ENCODE peak calls at places on chromosomes 13 and 19, in five cellular contexts. B is SK-N-SH, P is H1, X is transverse colon, J is upper lobe of left lung. O is an unnamed sample.

GRCh38 chr13:50267917-50268316 is 252.7 kb downstream of the KCNRG start:
- DNase-seq in J (no peak), B (no peak), P (no peak), X (no peak), O (no peak)

GRCh38 chr13:90968510-90968909 is 379.0 kb upstream of the MIR17HG start:
- DNase-seq in J (no peak), P (peak; percentile 23), B (peak; percentile 38), X (no peak), O (no peak)

GRCh38 chr19:41541990-41542584 is 33.9 kb upstream of the CEACAM21 start:
- DNase-seq in B (peak; percentile 34), J (no peak), P (no peak), X (peak; percentile 74), O (peak; percentile 83)

GRCh38 chr13:93226623-93227279 is at the start of gene GPC6:
- DNase-seq in X (peak; percentile 18), B (peak; percentile 80), J (peak; percentile 77), P (no peak), O (no peak)

GRCh38 chr13:37306778-37307544 is 201.5 kb upstream of the CSNK1A1L start:
- DNase-seq in B (no peak), J (no peak), P (no peak), X (no peak), O (no peak)

GRCh38 chr19:13503570-13504235 is 2.6 kb downstream of the CACNA1A start:
- DNase-seq in B (no peak), P (no peak), J (no peak), X (no peak), O (no peak)

GRCh38 chr19:6227941-6228325 is 51.8 kb downstream of the MLLT1 start:
- DNase-seq in X (no peak), J (no peak), P (no peak), B (no peak), O (no peak)

GRCh38 chr19:48877900-48878218 is 5.6 kb downstream of the PPP1R15A start:
- DNase-seq in J (no peak), P (no peak), X (no peak), B (no peak), O (no peak)

GRCh38 chr13:81874253-81874652 is 1533.3 kb upstream of the SPRY2 start:
- DNase-seq in J (no peak), B (no peak), P (no peak), X (no peak), O (no peak)

GRCh38 chr13:76754414-76754813 is 131.8 kb downstream of the KCTD12 start:
- DNase-seq in P (no peak), J (no peak), B (no peak), X (no peak), O (no peak)

GRCh38 chr19:29965529-29965928 is 23.5 kb downstream of the URI1 start:
- DNase-seq in B (no peak), P (no peak), X (no peak), J (no peak), O (no peak)

GRCh38 chr13:75173457-75174356 is 308.3 kb downstream of the TBC1D4 start:
- DNase-seq in B (no peak), P (no peak), J (no peak), X (no peak), O (no peak)

GRCh38 chr19:51703655-51704515 is 10.8 kb downstream of the SPACA6 start:
- DNase-seq in X (peak; percentile 98), P (peak; percentile 75), J (peak; percentile 100), B (peak; percentile 99), O (peak; percentile 99)

GRCh38 chr13:109699628-109700071 is 86.7 kb downstream of the IRS2 start:
- DNase-seq in B (no peak), P (no peak), J (no peak), X (no peak), O (no peak)

GRCh38 chr19:10368101-10368803 is 12.1 kb downstream of the TYK2 start:
- DNase-seq in B (peak; percentile 44), J (no peak), X (no peak), P (no peak), O (no peak)

GRCh38 chr13:90531744-90532143 is 815.7 kb upstream of the MIR17HG start:
- DNase-seq in B (no peak), X (no peak), P (no peak), J (no peak), O (no peak)

GRCh38 chr19:35963514-35963913 is 27.3 kb downstream of the LRFN3 start:
- DNase-seq in B (no peak), X (no peak), P (no peak), J (no peak), O (no peak)

GRCh38 chr13:58081301-58081820 is 449.8 kb downstream of the PCDH17 start:
- DNase-seq in X (no peak), B (no peak), P (no peak), J (no peak), O (no peak)

GRCh38 chr19:15432018-15432494 is 13.3 kb upstream of the AKAP8L start:
- DNase-seq in X (no peak), P (no peak), B (peak; percentile 71), J (no peak), O (peak; percentile 64)

GRCh38 chr13:93307166-93307565 is 80.6 kb downstream of the GPC6 start:
- DNase-seq in X (no peak), B (no peak), P (no peak), J (no peak), O (no peak)

GRCh38 chr19:38735257-38735686 is 9.0 kb downstream of the CAPN12 start:
- DNase-seq in B (peak; percentile 81), P (no peak), X (peak; percentile 73), J (peak; percentile 77), O (no peak)

GRCh38 chr13:68056816-68057710 is 826.9 kb upstream of the PCDH9 start:
- DNase-seq in X (peak; percentile 32), J (no peak), P (no peak), B (no peak), O (no peak)

GRCh38 chr19:33641261-33641660 is 19.5 kb downstream of the CHST8 start:
- DNase-seq in X (no peak), J (no peak), P (no peak), B (no peak), O (peak; percentile 69)

GRCh38 chr19:43591904-43592772 is 3.8 kb downstream of the IRGQ start:
- DNase-seq in B (no peak), X (no peak), P (no peak), J (peak; percentile 85), O (no peak)

GRCh38 chr13:28324181-28324789 is 170.6 kb downstream of the FLT1 start:
- DNase-seq in P (peak; percentile 51), B (peak; percentile 74), J (no peak), X (peak; percentile 55), O (no peak)

GRCh38 chr19:17322854-17323253 is 11.8 kb downstream of the ANO8 start:
- DNase-seq in B (peak; percentile 47), X (no peak), P (no peak), J (no peak), O (no peak)
- H3K27me3 ChIP-seq in B (no peaks in the 10 kb centered on the region), X (no peaks in the 10 kb centered on the region), P (no peaks in the 10 kb centered on the region), J (no peaks in the 10 kb centered on the region), O (no peaks in the 10 kb centered on the region)

GRCh38 chr19:46785054-46785979 is 3.1 kb downstream of the SLC1A5 start:
- DNase-seq in P (no peak), X (no peak), J (no peak), B (no peak), O (no peak)
- H3K4me3 ChIP-seq in P (peak overlapping the region; percentile 78), X (peak overlapping the region; percentile 85), J (peak overlapping the region; percentile 73), B (peak overlapping the region; percentile 95), O (peak overlapping the region; percentile 95)

GRCh38 chr13:46168341-46168740 is 13.6 kb downstream of the LCP1 start:
- DNase-seq in J (peak; percentile 24), P (no peak), B (no peak), X (peak; percentile 28), O (no peak)
- TF ChIP-seq POLR2AphosphoS5 in J (peak; percentile 24), P (no peak), B (no peak), X (no peak), O (no peak)

DNA sequence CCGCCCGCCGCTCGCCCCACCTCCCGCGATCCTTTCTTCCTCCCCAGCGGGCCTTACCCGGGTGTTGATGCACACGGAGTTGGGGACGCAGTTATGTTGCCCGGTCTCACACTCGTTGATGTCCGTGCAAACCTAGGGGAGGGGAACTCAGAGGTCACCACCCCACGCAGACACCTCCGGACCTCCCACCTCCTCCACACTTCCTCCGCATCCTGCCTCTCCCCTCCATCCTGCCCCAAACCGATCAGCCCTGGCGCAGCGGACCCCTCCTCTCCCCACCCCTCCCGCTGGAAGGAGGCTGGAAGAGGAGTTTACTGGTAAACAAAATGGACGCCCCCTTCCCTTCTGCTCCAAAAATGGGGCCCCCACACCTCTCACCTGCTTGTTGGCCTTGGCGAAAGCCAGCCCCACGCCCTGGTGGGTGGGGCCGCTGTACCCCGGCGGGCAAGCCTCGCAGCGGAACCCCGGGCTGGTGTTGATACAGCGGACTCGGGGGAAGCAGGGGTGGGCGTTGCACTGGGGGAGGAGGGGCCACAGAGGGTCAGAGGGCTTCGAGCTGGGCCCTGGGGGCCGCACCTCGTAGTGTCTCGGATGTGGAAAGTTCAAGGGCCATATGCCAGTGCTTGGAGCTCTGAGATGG is 2.2 kb downstream of the COMP start:
- DNase-seq in J (peak; percentile 68), B (no peak), X (no peak), P (no peak), O (no peak)
- H3K27me3 ChIP-seq in J (peaks cover 2% of the 10 kb centered on the region), B (peaks cover 62% of the 10 kb centered on the region), X (peaks cover 87% of the 10 kb centered on the region), P (peaks cover 98% of the 10 kb centered on the region), O (peaks cover 82% of the 10 kb centered on the region)

GRCh38 chr13:49097374-49097773 is 121.7 kb downstream of the FNDC3A start:
- DNase-seq in P (no peak), J (no peak), B (no peak), X (no peak), O (no peak)
- H3K4me3 ChIP-seq in P (no peak overlapping the region), J (no peak overlapping the region), B (no peak overlapping the region), X (no peak overlapping the region), O (no peak overlapping the region)

GRCh38 chr19:2428756-2429711 is 1.6 kb upstream of the TIMM13 start:
- DNase-seq in B (no peak), P (no peak), J (peak; percentile 84), X (no peak), O (no peak)

GRCh38 chr19:2426661-2427322 is 594 bp downstream of the TIMM13 start:
- DNase-seq in X (peak; percentile 53), B (peak; percentile 94), J (peak; percentile 86), P (no peak), O (no peak)

GRCh38 chr19:2427323-2428026 is at the start of gene TIMM13:
- DNase-seq in P (peak; percentile 95), B (peak; percentile 97), J (peak; percentile 100), X (peak; percentile 97), O (peak; percentile 97)

GRCh38 chr19:2429917-2430570 is 2.7 kb upstream of the TIMM13 start:
- DNase-seq in B (no peak), P (no peak), J (peak; percentile 78), X (no peak), O (no peak)

DNA sequence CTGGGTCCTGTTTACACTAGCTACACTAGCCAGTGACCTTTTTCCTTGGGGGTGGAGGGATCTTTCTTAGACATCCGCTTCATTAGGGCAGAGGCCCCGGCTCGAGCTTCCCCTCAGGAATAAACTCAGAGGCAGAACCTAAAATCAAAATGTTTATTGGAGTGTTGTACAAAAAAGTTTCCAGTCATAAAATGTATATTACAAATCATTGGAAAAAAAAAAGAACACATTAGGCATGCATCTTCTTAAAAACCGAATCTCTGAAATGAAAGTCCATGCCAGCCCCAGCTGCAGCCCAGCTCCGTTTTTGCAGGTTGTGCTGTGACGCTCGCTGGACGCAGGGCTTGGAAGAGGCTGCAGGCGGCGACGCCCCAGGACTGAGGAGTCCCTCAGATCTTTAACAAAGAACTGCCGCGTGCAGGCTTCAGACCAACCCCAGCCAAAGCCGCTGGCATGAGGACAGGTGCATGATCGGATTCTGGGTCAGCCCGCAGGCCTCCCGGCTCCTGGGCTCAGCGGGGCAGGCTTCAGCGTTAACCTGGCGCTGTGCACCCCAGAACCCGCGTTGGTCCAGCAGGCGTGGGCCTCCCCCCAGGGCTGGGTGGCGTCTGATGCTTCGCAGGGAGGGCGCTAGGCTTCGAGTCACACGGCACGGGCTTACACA is 773 bp upstream of the TIMM13 start:
- DNase-seq in J (peak; percentile 80), B (peak; percentile 48), X (peak; percentile 39), P (no peak), O (no peak)
- TF ChIP-seq POLR2AphosphoS5 in J (no peak), B (peak; percentile 1), X (no peak), P (no peak), O (no peak)

O was measured in suprapubic skin.